ENCODE peak calls at places on chromosomes 13 and 19, in four cellular contexts. Q is mesenchymal stem cell, T is trophoblast cell, D is choroid plexus epithelial cell. C is an unnamed sample.
A peak's percentile ranks its signal among the peaks of the same experiment; 100 is the strongest.

GRCh38 chr19:43432866-43433673 is 18.4 kb downstream of the TEX101 start:
- DNase-seq in Q (peak; percentile 47), T (peak; percentile 81), D (peak; percentile 70), C (peak; percentile 48)

GRCh38 chr13:24557121-24557520 is 44.5 kb upstream of the PARP4 start:
- DNase-seq in Q (no peak), T (no peak), D (peak; percentile 5), C (peak; percentile 31)

GRCh38 chr13:28636677-28637317 is 22.1 kb upstream of the POMP start:
- DNase-seq in Q (peak; percentile 84), T (peak; percentile 83), D (peak; percentile 89), C (peak; percentile 89)

GRCh38 chr19:2609389-2610116 is 92.9 kb downstream of the GNG7 start:
- DNase-seq in Q (no peak), T (no peak), D (no peak), C (no peak)

GRCh38 chr13:22110368-22110767 is 439.5 kb downstream of the FGF9 start:
- DNase-seq in Q (no peak), T (no peak), D (no peak), C (no peak)

GRCh38 chr13:92950771-92951170 is 275.8 kb upstream of the GPC6 start:
- DNase-seq in Q (no peak), T (no peak), D (no peak), C (no peak)

GRCh38 chr19:29001922-29002247 is 211.1 kb downstream of the UQCRFS1 start:
- DNase-seq in Q (no peak), T (peak; percentile 19), D (no peak), C (no peak)

GRCh38 chr19:42092350-42092749 is 16.4 kb downstream of the ZNF574 start:
- DNase-seq in Q (no peak), T (no peak), D (no peak), C (no peak)

GRCh38 chr19:29858000-29858596 is 46.3 kb downstream of the CCNE1 start:
- DNase-seq in Q (no peak), T (peak; percentile 90), D (no peak), C (no peak)

GRCh38 chr13:27425151-27425917 is 915 bp downstream of the GTF3A start:
- DNase-seq in Q (no peak), T (peak; percentile 35), D (peak; percentile 10), C (peak; percentile 6)

GRCh38 chr19:28066161-28066560 is 1146.8 kb downstream of the UQCRFS1 start:
- DNase-seq in Q (no peak), T (no peak), D (no peak), C (no peak)

GRCh38 chr13:28819748-28820098 is 416 bp upstream of the MTUS2 start:
- DNase-seq in Q (peak; percentile 49), T (peak; percentile 69), D (peak; percentile 55), C (peak; percentile 49)

GRCh38 chr13:81874253-81874652 is 1533.3 kb upstream of the SPRY2 start:
- DNase-seq in Q (no peak), T (no peak), D (no peak), C (no peak)

GRCh38 chr13:94617389-94618000 is 15.8 kb downstream of the GPR180 start:
- DNase-seq in Q (peak; percentile 37), T (peak; percentile 60), D (peak; percentile 48), C (no peak)

GRCh38 chr19:7916137-7916907 is 1.7 kb downstream of the TGFBR3L start:
- DNase-seq in Q (peak; percentile 23), T (peak; percentile 62), D (no peak), C (peak; percentile 11)

GRCh38 chr13:108777421-108778420 is 148.3 kb downstream of the MYO16 start:
- DNase-seq in Q (peak; percentile 40), T (peak; percentile 6), D (peak; percentile 86), C (no peak)

GRCh38 chr13:45875951-45876350 is 24.4 kb upstream of the SIAH3 start:
- DNase-seq in Q (no peak), T (peak; percentile 4), D (no peak), C (no peak)

GRCh38 chr19:51647318-51647717 is 693 bp upstream of the SIGLEC14 start:
- DNase-seq in Q (no peak), T (no peak), D (no peak), C (no peak)

GRCh38 chr19:6020972-6021805 is 43.2 kb upstream of the RANBP3 start:
- DNase-seq in Q (no peak), T (no peak), D (no peak), C (no peak)

GRCh38 chr13:94177041-94177440 is 302.4 kb downstream of the DCT start:
- DNase-seq in Q (peak; percentile 14), T (no peak), D (peak; percentile 72), C (peak; percentile 36)

GRCh38 chr19:7860902-7861618 is 13.1 kb downstream of the PRR36 start:
- DNase-seq in Q (no peak), T (no peak), D (no peak), C (no peak)

GRCh38 chr19:51926426-51926783 is 867 bp upstream of the ZNF613 start:
- DNase-seq in Q (no peak), T (no peak), D (no peak), C (no peak)

GRCh38 chr13:33717775-33718174 is 100.2 kb upstream of the RFC3 start:
- DNase-seq in Q (no peak), T (no peak), D (no peak), C (no peak)

GRCh38 chr19:17753976-17754375 is 2.7 kb downstream of the FCHO1 start:
- DNase-seq in Q (no peak), T (no peak), D (no peak), C (no peak)

GRCh38 chr19:8210660-8211101 is 1.5 kb downstream of the CERS4 start:
- DNase-seq in Q (no peak), T (peak; percentile 25), D (no peak), C (no peak)

GRCh38 chr19:5804516-5805464 is at the start of gene NRTN:
- DNase-seq in Q (no peak), T (peak; percentile 19), D (no peak), C (no peak)

GRCh38 chr19:12379732-12380443 is 14.4 kb upstream of the ZNF442 start:
- DNase-seq in Q (no peak), T (peak; percentile 51), D (no peak), C (no peak)

GRCh38 chr19:38878575-38879399 is 712 bp upstream of the RINL start:
- DNase-seq in Q (no peak), T (no peak), D (no peak), C (no peak)

GRCh38 chr19:50712833-50713232 is 6.8 kb downstream of the SHANK1 start:
- DNase-seq in Q (no peak), T (no peak), D (no peak), C (no peak)

GRCh38 chr19:6498294-6499036 is 3.6 kb downstream of the TUBB4A start:
- DNase-seq in Q (no peak), T (peak; percentile 12), D (no peak), C (no peak)

GRCh38 chr13:44420376-44421220 is 47.0 kb downstream of the SERP2 start:
- DNase-seq in Q (no peak), T (no peak), D (no peak), C (no peak)

GRCh38 chr13:44918323-44919102 is 70.8 kb downstream of the NUFIP1 start:
- DNase-seq in Q (peak; percentile 99), T (peak; percentile 98), D (no peak), C (peak; percentile 97)

GRCh38 chr13:30340367-30341184 is 33.2 kb upstream of the KATNAL1 start:
- DNase-seq in Q (peak; percentile 91), T (peak; percentile 64), D (peak; percentile 82), C (peak; percentile 98)

GRCh38 chr13:112240076-112240475 is 136.1 kb upstream of the SPACA7 start:
- DNase-seq in Q (no peak), T (no peak), D (no peak), C (no peak)

GRCh38 chr13:31869582-31869981 is 130.3 kb downstream of the RXFP2 start:
- DNase-seq in Q (no peak), T (no peak), D (no peak), C (no peak)

GRCh38 chr13:70964124-70964523 is 855.9 kb upstream of the KLHL1 start:
- DNase-seq in Q (no peak), T (no peak), D (peak; percentile 34), C (no peak)

DNA sequence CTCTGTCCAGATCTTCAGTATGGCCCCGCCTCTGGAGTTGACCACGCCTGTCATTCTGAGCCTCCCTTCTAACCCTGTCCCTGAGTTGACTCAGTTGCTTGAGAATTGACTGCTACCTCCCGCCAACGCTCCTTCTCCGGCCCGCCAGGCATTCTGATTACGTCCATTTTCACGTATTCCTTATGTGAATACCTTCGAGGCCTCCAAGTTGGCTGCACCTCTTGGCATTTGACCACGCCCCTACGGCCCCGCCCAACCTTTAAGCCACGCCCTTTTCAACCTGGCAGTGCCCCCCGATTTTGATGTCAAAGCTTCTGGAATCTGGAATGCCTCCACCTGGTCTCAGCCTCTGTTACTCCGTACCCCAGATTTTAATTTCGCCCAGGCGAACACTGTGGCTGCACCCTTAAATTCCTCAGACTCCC is 1.7 kb upstream of the EML2 start:
- DNase-seq in Q (no peak), T (peak; percentile 47), D (no peak), C (no peak)
- H3K4me3 ChIP-seq in Q (no peak overlapping the region), T (no peak overlapping the region), D (peak overlapping the region; percentile 51), C (no peak overlapping the region)

DNA sequence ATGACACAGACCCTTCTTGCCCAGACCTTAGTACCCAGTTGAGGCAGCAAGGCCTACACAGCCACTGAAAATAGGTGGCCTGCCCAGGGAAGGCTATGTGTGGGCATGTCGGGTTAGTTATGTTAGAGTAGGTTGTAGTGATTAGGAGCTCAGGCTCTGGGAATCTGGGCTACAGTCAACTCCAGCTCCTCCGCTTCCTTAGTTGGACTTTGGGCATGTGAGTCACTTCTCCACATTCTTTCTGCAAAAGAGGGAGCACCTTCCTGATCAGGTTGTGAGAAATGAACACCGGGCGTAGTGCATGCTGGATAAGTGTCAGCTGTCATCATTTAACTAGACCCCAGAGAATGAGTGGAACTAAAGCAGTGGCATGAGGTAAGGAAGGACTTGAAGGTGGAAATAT is 64.8 kb downstream of the ARHGAP35 start:
- DNase-seq in Q (no peak), T (no peak), D (no peak), C (no peak)
- H3K4me3 ChIP-seq in Q (no peak overlapping the region), T (no peak overlapping the region), D (no peak overlapping the region), C (no peak overlapping the region)

DNA sequence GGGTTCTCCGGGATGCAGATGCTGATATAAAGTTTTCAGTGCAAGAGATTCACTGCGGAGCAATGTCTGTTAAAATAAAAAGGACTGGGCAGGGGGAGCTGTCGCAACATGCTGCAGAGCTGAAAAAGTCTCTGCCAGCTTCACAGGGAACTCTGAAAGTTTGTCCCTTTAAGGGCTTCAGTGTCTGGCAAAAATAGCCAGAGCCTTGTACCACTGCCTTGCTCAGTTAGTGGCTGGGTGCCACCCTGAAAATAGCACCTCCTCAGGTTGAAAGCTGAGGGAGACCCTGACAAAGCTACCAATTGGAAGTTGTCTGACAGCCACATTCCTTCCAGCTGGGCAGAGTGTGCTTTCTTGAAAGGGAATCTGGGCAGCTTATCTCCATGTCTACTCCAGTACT is 3.0 kb upstream of the NDFIP2 start:
- DNase-seq in Q (no peak), T (peak; percentile 29), D (no peak), C (no peak)
- H3K4me3 ChIP-seq in Q (no peak overlapping the region), T (no peak overlapping the region), D (no peak overlapping the region), C (no peak overlapping the region)

GRCh38 chr19:9608912-9609311 is 12.1 kb downstream of the ZNF561 start:
- DNase-seq in Q (no peak), T (peak; percentile 27), D (no peak), C (no peak)
- H3K4me3 ChIP-seq in Q (no peak overlapping the region), T (no peak overlapping the region), D (no peak overlapping the region), C (no peak overlapping the region)

DNA sequence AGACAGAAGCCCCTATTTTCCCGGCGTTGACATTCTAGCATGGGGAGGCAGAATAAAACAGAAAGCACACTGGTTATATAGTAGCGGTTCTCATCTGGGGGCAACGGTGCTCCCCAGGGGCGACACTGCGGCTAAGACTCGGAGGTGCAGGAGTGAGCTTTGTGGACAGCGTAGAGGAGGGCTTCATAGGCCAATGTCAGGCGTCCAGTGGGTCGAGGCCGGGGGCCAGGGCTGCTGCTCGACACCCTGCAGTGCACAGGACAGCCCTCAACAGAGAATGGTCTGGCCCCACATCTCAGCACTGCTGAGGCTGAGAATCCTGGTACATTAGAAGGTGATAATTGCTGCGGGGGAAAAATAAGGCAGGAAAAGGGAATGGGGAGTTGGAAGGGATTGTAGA is 1.5 kb downstream of the ZNF628 start:
- DNase-seq in Q (no peak), T (no peak), D (no peak), C (no peak)
- H3K4me3 ChIP-seq in Q (no peak overlapping the region), T (no peak overlapping the region), D (no peak overlapping the region), C (peak overlapping the region; percentile 62)